ENCODE peak calls at places on chromosomes 16 and 17, in six cellular contexts. N is effector memory CD4-positive, alpha-beta T cell; U is CD8-positive, alpha-beta memory T cell; F is cardiac muscle cell; Z is left lung; Q is fibroblast of mammary gland. E is an unnamed sample.

GRCh38 chr17:48494335-48494734 is 36.5 kb downstream of the HOXB1 start:
- DNase-seq in U (no peak), N (no peak), Q (peak; percentile 91), Z (no peak), F (peak; percentile 54), E (no peak)

GRCh38 chr17:35175638-35176415 is 18.4 kb downstream of the SLC35G3 start:
- DNase-seq in F (no peak), Q (no peak), N (no peak), U (no peak), Z (no peak), E (no peak)

GRCh38 chr17:45302649-45303173 is 14.1 kb downstream of the MAP3K14 start:
- DNase-seq in Z (no peak), U (no peak), F (peak; percentile 90), N (no peak), Q (peak; percentile 76), E (no peak)

GRCh38 chr16:49461517-49461951 is 87.9 kb downstream of the C16orf78 start:
- DNase-seq in N (no peak), U (no peak), Q (no peak), Z (peak; percentile 57), F (no peak), E (no peak)

GRCh38 chr17:75557075-75557851 is 30.3 kb upstream of the MYO15B start:
- DNase-seq in Q (peak; percentile 15), F (peak; percentile 58), Z (peak; percentile 81), N (no peak), U (no peak), E (no peak)

GRCh38 chr16:27841911-27842310 is 221.6 kb downstream of the GSG1L start:
- DNase-seq in U (no peak), F (no peak), Z (no peak), Q (no peak), N (no peak), E (no peak)

GRCh38 chr16:380837-381787 is 666 bp downstream of the PGAP6 start:
- DNase-seq in Q (no peak), N (no peak), U (no peak), F (no peak), Z (peak; percentile 89), E (no peak)

GRCh38 chr16:3486506-3487215 is 8.6 kb downstream of the C16orf90 start:
- DNase-seq in U (no peak), Z (no peak), F (no peak), N (no peak), Q (no peak), E (no peak)

GRCh38 chr17:63774982-63775290 is 966 bp downstream of the DDX42 start:
- DNase-seq in Q (no peak), F (no peak), N (no peak), Z (no peak), U (no peak), E (no peak)

GRCh38 chr17:42519546-42520444 is 16.2 kb upstream of the NAGLU start:
- DNase-seq in Z (no peak), Q (peak; percentile 98), F (peak; percentile 99), N (no peak), U (no peak), E (no peak)

GRCh38 chr17:75412455-75413317 is 7.2 kb upstream of the GRB2 start:
- DNase-seq in N (peak; percentile 56), F (peak; percentile 72), Z (no peak), Q (peak; percentile 67), U (peak; percentile 37), E (peak; percentile 85)

GRCh38 chr17:32943647-32944191 is 15.8 kb downstream of the TMEM98 start:
- DNase-seq in N (no peak), U (no peak), Z (no peak), Q (peak; percentile 71), F (peak; percentile 95), E (no peak)

GRCh38 chr16:46731691-46732555 is 16.2 kb downstream of the MYLK3 start:
- DNase-seq in Z (no peak), N (no peak), F (peak; percentile 73), Q (no peak), U (no peak), E (no peak)
- H3K4me3 ChIP-seq in Z (no peak overlapping the region), N (no peak overlapping the region), F (no peak overlapping the region), Q (no peak overlapping the region), U (no peak overlapping the region), E (no peak overlapping the region)

DNA sequence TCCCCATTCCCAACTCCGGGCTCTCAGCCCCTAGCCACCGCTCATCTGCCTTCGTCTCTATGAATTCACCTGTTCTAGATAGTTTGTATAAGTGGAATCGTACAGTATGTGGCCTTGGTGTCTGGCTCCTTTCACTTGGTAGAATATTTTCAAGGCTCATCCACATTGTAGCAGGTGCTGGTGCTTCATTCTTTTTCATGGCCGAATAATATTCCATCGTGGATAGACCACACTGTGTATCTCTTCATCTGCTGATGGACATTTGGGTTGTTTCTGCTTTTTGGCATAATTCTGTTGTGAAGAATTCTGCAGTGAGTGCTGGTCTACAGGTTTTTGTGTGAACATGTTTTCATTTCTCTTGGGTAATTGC is 324.2 kb downstream of the SEC14L1 start:
- DNase-seq in Z (no peak), N (no peak), Q (no peak), U (no peak), F (no peak), E (no peak)
- H3K4me3 ChIP-seq in Z (no peak overlapping the region), N (peak overlapping the region; percentile 27), Q (no peak overlapping the region), U (peak overlapping the region; percentile 59), F (no peak overlapping the region), E (peak overlapping the region; percentile 44)

GRCh38 chr16:87542531-87543102 is 49.8 kb upstream of the ZCCHC14 start:
- DNase-seq in U (no peak), Z (no peak), Q (no peak), N (no peak), F (no peak), E (no peak)

GRCh38 chr16:87541004-87541881 is 48.4 kb upstream of the ZCCHC14 start:
- DNase-seq in Q (peak; percentile 72), U (no peak), F (peak; percentile 73), N (no peak), Z (no peak), E (no peak)

GRCh38 chr16:87540072-87540976 is 47.5 kb upstream of the ZCCHC14 start:
- DNase-seq in U (no peak), Z (no peak), N (no peak), Q (no peak), F (no peak), E (no peak)

GRCh38 chr16:87543436-87544191 is 50.8 kb upstream of the ZCCHC14 start:
- DNase-seq in Q (peak; percentile 27), U (no peak), F (peak; percentile 43), N (no peak), Z (no peak), E (peak; percentile 54)

GRCh38 chr16:87541882-87542234 is 49.0 kb upstream of the ZCCHC14 start:
- DNase-seq in N (no peak), U (no peak), Q (no peak), F (peak; percentile 50), Z (no peak), E (no peak)
- H3K4me3 ChIP-seq in N (no peak overlapping the region), U (no peak overlapping the region), Q (no peak overlapping the region), F (no peak overlapping the region), Z (no peak overlapping the region), E (no peak overlapping the region)

GRCh38 chr17:80002242-80002641 is 33.4 kb downstream of the TBC1D16 start:
- DNase-seq in Q (no peak), Z (peak; percentile 76), U (no peak), F (no peak), N (no peak), E (no peak)

GRCh38 chr17:80000955-80001354 is 34.7 kb downstream of the TBC1D16 start:
- DNase-seq in Z (peak; percentile 64), F (no peak), U (no peak), Q (no peak), N (no peak), E (no peak)

GRCh38 chr17:80000136-80000535 is 35.5 kb downstream of the TBC1D16 start:
- DNase-seq in U (no peak), N (no peak), Q (no peak), Z (no peak), F (no peak), E (no peak)

GRCh38 chr17:80002690-80003490 is 32.8 kb downstream of the TBC1D16 start:
- DNase-seq in U (no peak), Z (peak; percentile 79), N (no peak), Q (no peak), F (no peak), E (no peak)

DNA sequence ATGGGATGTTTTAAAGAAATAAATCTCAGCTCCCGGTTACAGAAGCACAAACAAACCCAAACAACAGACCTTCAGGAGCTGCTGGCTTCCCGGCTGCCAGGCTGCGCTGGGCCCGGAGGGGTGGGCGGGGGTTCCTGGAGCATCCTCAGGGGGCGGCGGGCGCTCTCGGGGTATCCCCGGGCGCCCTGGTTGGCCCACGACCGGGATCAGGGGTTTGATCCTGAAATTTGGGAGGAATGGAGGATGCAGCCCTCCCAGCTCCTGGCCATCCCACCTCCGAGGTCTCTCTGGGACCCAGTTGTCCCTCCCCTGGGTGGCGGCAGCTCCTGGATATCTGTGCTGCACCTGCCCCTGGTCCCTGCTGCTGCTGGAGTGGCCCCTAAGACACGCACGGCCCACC is 34.3 kb downstream of the TBC1D16 start:
- DNase-seq in U (no peak), Q (no peak), F (no peak), Z (peak; percentile 60), N (no peak), E (no peak)
- H3K4me3 ChIP-seq in U (no peak overlapping the region), Q (no peak overlapping the region), F (no peak overlapping the region), Z (no peak overlapping the region), N (no peak overlapping the region), E (no peak overlapping the region)

DNA sequence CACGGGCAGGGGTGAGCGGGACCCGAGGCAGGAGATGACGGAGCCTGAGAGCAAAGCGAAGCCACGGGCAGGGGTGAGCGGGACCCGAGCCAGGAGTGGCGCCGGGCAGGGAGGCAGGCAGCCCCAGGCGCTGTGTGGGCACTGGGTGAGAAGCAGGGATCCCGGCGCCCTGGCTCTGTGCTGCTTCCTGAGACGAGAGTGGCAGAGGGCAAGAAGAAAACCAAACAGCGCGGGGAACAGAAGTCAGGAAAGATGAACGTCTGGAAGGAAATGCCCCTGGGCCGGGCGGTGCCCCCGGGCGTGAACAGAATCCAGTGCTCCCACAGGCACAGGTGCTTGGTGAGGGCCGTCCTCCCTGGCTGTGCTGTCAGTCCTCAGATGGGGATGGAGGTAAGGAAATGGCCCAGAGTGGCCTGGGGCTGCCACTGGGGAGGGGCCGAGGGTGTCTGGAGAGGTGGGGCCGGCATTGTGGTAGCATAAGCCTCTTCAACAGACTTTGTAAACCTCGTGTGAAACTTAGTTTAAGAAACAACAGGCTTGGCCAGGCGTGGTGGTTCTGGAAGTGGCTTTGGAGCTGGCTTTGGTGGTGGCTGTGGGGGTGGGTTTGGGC is 9.8 kb downstream of the ASPSCR1 start:
- DNase-seq in Q (no peak), U (no peak), N (no peak), F (no peak), Z (peak; percentile 62), E (no peak)
- H3K4me3 ChIP-seq in Q (no peak overlapping the region), U (no peak overlapping the region), N (no peak overlapping the region), F (no peak overlapping the region), Z (no peak overlapping the region), E (no peak overlapping the region)

GRCh38 chr16:56617212-56618085 is 8.1 kb upstream of the MT1E start:
- DNase-seq in F (peak; percentile 82), Z (peak; percentile 93), U (peak; percentile 22), Q (peak; percentile 79), N (no peak), E (no peak)
- H3K4me3 ChIP-seq in F (no peak overlapping the region), Z (peak overlapping the region; percentile 39), U (no peak overlapping the region), Q (peak overlapping the region; percentile 49), N (peak overlapping the region; percentile 36), E (no peak overlapping the region)

E was measured in Jurkat, Clone E6-1.